ENCODE peak calls at places on chromosomes 16 and 17, in eight cellular contexts. H is IMR-90; S is BE2C; Z is naive thymus-derived CD4-positive, alpha-beta T cell; C is HAP-1; M is kidney epithelial cell; L is dorsolateral prefrontal cortex; K is GM23248. R is an unnamed sample. For H3K27me3, the result is how much of the 10 kb centered on the place peaks cover.

GRCh38 chr17:50047488-50048126 is 8.3 kb upstream of the ITGA3 start:
- DNase-seq in H (peak), S (no peak), Z (no peak), C (no peak), M (peak), L (no peak), K (peak), R (peak)

GRCh38 chr16:65000654-65001053 is 121.2 kb downstream of the CDH11 start:
- DNase-seq in H (no peak), S (no peak), Z (no peak), C (no peak), M (no peak), L (no peak), K (no peak), R (no peak)

GRCh38 chr16:31135535-31136286 is at the start of gene PRSS8:
- DNase-seq in H (no peak), S (no peak), Z (no peak), C (no peak), M (no peak), L (no peak), K (no peak), R (no peak)

GRCh38 chr16:53091508-53092211 is 36.9 kb downstream of the CHD9 start:
- DNase-seq in H (peak), S (peak), Z (no peak), C (no peak), M (no peak), L (peak), K (peak), R (peak)

GRCh38 chr17:8662076-8662831 is 31.7 kb upstream of the MYH10 start:
- DNase-seq in H (no peak), S (no peak), Z (no peak), C (no peak), M (no peak), L (no peak), K (no peak), R (no peak)

GRCh38 chr16:52725043-52725442 is 178.1 kb upstream of the TOX3 start:
- DNase-seq in H (no peak), S (no peak), Z (no peak), C (no peak), M (no peak), L (no peak), K (no peak), R (no peak)

GRCh38 chr16:84044108-84044488 is 1.5 kb upstream of the SLC38A8 start:
- DNase-seq in H (peak), S (peak), Z (no peak), C (peak), M (no peak), L (no peak), K (peak), R (no peak)

GRCh38 chr16:17072104-17072503 is 398.7 kb downstream of the XYLT1 start:
- DNase-seq in H (peak), S (no peak), Z (no peak), C (no peak), M (no peak), L (no peak), K (peak), R (no peak)

GRCh38 chr16:75233611-75233938 is 14.8 kb downstream of the CTRB1 start:
- DNase-seq in H (no peak), S (no peak), Z (no peak), C (no peak), M (no peak), L (no peak), K (no peak), R (no peak)

GRCh38 chr17:7703584-7704574 is 1.1 kb upstream of the EFNB3 start:
- DNase-seq in H (no peak), S (peak), Z (no peak), C (peak), M (no peak), L (peak), K (peak), R (peak)

GRCh38 chr17:6908807-6909206 is 77.3 kb upstream of the TEKT1 start:
- DNase-seq in H (no peak), S (no peak), Z (no peak), C (no peak), M (no peak), L (no peak), K (no peak), R (no peak)

GRCh38 chr16:84829168-84829965 is 9.6 kb downstream of the CRISPLD2 start:
- DNase-seq in H (peak), S (no peak), Z (no peak), C (no peak), M (no peak), L (no peak), K (peak), R (no peak)

GRCh38 chr16:80974649-80975376 is 31.9 kb downstream of the CMC2 start:
- DNase-seq in H (no peak), S (no peak), Z (no peak), C (no peak), M (no peak), L (no peak), K (peak), R (peak)

GRCh38 chr17:75778861-75779249 is 5.8 kb upstream of the UNK start:
- DNase-seq in H (peak), S (no peak), Z (peak), C (no peak), M (no peak), L (no peak), K (no peak), R (no peak)

DNA sequence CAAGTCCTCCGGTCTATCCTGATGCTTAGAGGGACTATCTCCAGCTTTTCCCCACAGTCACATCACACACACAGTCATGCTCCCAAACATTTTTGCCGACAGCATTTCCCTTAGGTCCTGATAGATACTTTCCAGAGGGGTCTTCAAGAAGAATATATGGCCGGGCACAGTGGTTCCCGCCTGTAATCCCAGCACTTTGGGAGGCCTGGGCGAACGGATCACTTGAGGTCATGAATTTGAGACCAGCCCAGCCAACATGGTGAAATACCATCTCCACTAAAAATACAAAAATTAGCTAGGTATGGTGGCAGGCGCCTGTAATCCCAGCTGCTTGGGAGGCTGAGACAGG is 4.3 kb upstream of the GIP start:
- DNase-seq in H (no peak), S (no peak), Z (no peak), C (no peak), M (no peak), L (no peak), K (no peak), R (no peak)
- H3K27me3 ChIP-seq in H (under half), S (under half), Z (under half), C (under half), M (under half), L (half or more), K (under half), R (under half)

DNA sequence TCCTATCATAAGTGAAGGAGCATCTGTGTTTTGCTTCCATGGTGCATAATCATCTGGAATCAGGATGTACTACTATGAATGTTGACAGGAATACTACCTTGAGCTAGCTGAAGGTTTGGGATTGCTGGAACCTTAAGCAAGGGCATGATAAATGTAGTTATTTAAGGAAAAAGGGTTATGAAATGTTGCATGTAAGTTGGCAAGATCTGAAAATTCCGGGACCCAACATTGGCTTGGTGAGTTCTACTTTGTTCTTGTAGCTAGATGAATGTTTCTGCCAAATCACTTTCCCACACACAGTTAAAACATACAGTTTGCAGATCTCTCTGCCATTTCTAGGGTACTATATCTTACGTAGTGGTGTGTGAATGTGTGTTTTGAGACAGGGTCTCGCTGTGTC is 13.6 kb downstream of the RHOT1 start:
- DNase-seq in H (no peak), S (no peak), Z (no peak), C (no peak), M (no peak), L (no peak), K (no peak), R (no peak)
- H3K27me3 ChIP-seq in H (under half), S (under half), Z (under half), C (under half), M (under half), L (under half), K (under half), R (under half)

GRCh38 chr17:29021251-29021650 is 15.4 kb upstream of the SEZ6 start:
- DNase-seq in H (no peak), S (no peak), Z (no peak), C (no peak), M (no peak), L (no peak), K (no peak), R (no peak)
- H3K27me3 ChIP-seq in H (half or more), S (under half), Z (under half), C (half or more), M (half or more), L (under half), K (half or more), R (under half)

DNA sequence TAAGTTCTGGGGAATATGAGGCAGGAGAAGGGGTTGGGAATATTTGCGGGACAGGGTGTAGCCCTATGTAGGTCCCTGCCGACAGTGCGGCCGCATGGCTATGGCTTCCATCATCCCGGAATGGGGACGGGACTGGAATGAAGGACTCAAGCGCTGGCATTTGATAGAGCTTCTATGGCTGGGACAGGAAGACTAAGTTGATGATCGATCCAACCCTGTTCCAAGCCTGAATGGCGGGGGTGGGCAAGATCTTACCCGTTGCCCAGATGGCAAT is 47.1 kb downstream of the SRCIN1 start:
- DNase-seq in H (no peak), S (no peak), Z (no peak), C (no peak), M (no peak), L (no peak), K (no peak), R (no peak)
- H3K27me3 ChIP-seq in H (half or more), S (under half), Z (under half), C (under half), M (half or more), L (under half), K (under half), R (under half)

DNA sequence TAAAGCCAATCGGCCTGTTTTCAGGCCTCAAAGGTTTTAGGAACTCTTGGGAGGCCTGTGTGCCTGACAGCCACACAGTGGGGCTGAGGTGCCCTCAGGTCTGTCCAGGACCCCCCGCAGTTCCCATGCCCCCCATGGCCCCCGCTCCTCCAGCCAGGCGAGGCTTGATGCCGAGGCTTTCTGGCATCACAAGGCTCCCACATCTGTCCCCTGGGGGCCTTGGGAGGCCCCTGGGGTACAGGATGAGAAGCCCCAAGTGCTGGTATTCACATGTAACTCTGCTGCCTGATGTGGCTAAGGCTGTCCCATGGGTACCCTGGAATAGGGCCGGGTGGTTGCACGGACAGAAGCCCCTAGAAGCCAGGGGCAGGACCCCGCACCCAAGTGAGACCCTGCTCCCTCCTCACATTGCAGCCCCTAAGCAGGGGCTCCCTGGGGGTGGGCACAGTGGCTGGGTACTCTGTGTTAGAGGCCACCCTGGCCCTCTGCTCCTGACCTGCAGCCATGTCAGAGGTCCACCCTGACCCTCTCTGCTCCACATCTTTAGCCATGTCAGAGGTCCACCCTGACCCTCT is 2.3 kb downstream of the CBFA2T3 start:
- DNase-seq in H (no peak), S (no peak), Z (no peak), C (no peak), M (no peak), L (no peak), K (no peak), R (no peak)
- H3K27me3 ChIP-seq in H (half or more), S (under half), Z (under half), C (half or more), M (half or more), L (under half), K (under half), R (under half)

GRCh38 chr17:31560836-31561235 is 169.4 kb downstream of the RAB11FIP4 start:
- DNase-seq in H (no peak), S (no peak), Z (no peak), C (no peak), M (no peak), L (no peak), K (peak), R (no peak)

GRCh38 chr17:31559647-31560501 is 168.4 kb downstream of the RAB11FIP4 start:
- DNase-seq in H (no peak), S (no peak), Z (no peak), C (no peak), M (no peak), L (no peak), K (peak), R (no peak)

GRCh38 chr17:31558748-31559646 is 167.5 kb downstream of the RAB11FIP4 start:
- DNase-seq in H (peak), S (peak), Z (peak), C (peak), M (no peak), L (peak), K (peak), R (peak)

GRCh38 chr17:31554930-31555329 is 163.5 kb downstream of the RAB11FIP4 start:
- DNase-seq in H (no peak), S (no peak), Z (no peak), C (no peak), M (no peak), L (no peak), K (peak), R (no peak)

DNA sequence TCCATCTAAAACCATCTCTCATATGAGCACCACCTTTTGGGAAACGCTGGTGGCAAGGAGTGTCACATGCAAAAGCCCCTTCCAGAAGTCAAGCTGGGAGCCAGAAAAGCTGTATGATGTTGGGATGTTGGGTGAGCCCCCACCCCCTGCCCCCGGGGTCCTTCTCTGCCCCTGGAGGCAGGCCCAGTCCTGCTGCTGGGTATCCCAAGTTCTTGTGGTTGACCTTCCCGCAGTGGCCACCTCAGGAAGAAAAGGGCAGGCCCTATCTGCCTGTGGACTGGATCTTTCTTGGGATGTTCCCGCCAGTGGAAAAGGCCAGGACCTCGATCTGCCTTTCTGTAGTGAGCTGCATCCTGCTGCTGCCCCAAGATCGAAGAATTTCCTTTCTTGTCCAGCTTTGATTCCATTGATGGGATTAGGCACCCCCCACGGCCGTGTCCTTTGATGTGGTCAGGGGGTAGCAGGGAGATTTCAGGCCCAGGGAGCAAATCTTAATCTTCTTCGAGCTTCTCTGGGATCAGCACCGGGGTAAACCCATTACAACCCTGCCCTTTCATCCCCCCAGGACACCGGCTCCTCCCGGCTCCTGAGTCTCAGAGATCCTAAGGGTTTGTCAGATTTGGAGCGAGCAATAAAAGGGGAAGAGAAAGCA is 165.6 kb downstream of the RAB11FIP4 start:
- DNase-seq in H (no peak), S (no peak), Z (no peak), C (no peak), M (no peak), L (no peak), K (no peak), R (no peak)
- H3K27me3 ChIP-seq in H (under half), S (under half), Z (under half), C (under half), M (under half), L (under half), K (under half), R (under half)

DNA sequence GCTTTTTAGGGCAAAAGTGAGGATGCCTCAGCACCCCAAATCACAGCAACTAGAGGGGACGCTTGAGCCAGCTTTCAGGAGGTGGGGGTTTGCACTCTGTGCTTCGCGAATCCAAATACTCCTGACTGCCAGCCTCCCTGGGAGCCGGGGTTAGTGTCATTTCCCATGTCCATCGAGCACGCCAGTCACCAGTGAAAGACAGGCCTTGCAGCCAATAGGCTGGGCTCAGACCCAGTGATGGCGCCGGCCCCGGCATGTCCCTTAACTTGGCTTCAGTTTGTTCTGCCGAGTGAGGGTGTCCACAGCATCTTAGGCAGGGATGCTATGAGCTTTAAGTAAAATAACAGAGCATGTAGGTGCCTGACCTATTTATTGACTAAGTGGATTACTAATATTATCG is 50.9 kb upstream of the CDC42EP4 start:
- DNase-seq in H (no peak), S (no peak), Z (no peak), C (no peak), M (no peak), L (no peak), K (no peak), R (no peak)
- H3K27me3 ChIP-seq in H (under half), S (under half), Z (under half), C (under half), M (under half), L (under half), K (under half), R (under half)

DNA sequence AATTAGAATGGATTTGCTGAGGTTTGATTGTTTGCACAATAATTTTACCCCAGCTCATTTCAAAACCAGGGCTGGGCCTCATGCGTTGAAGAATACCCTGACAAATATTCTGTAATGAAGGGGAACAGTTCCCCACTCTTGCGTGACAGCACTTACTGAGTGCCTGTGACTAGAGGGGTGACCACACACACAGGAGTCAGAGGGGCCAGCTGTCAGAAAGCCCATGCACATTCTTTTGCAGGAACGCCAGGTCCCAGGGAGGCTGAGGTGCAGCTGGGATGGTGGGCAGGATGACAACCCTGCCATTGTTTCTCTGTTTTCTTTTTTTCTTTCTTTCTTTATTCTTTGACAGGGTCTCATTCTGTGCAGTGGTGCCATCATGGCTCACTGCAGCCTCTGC is 44.6 kb downstream of the SMPD3 start:
- DNase-seq in H (no peak), S (no peak), Z (no peak), C (no peak), M (no peak), L (no peak), K (no peak), R (no peak)
- H3K27me3 ChIP-seq in H (under half), S (under half), Z (under half), C (under half), M (under half), L (under half), K (under half), R (under half)

GRCh38 chr16:55735120-55735781 is 79.5 kb downstream of the SLC6A2 start:
- DNase-seq in H (no peak), S (no peak), Z (no peak), C (no peak), M (no peak), L (no peak), K (no peak), R (no peak)

GRCh38 chr16:55734665-55735064 is 78.9 kb downstream of the SLC6A2 start:
- DNase-seq in H (no peak), S (no peak), Z (no peak), C (no peak), M (no peak), L (no peak), K (no peak), R (no peak)

GRCh38 chr16:55730115-55730514 is 74.3 kb downstream of the SLC6A2 start:
- DNase-seq in H (no peak), S (no peak), Z (no peak), C (no peak), M (no peak), L (no peak), K (no peak), R (no peak)

GRCh38 chr16:55728797-55729196 is 73.0 kb downstream of the SLC6A2 start:
- DNase-seq in H (no peak), S (no peak), Z (no peak), C (no peak), M (no peak), L (no peak), K (no peak), R (no peak)

GRCh38 chr16:55732496-55732895 is 76.7 kb downstream of the SLC6A2 start:
- DNase-seq in H (no peak), S (no peak), Z (no peak), C (no peak), M (no peak), L (no peak), K (no peak), R (no peak)
- H3K27me3 ChIP-seq in H (under half), S (under half), Z (under half), C (under half), M (under half), L (under half), K (under half), R (under half)

GRCh38 chr17:17381438-17382059 is 78.4 kb downstream of the NT5M start:
- DNase-seq in H (no peak), S (no peak), Z (no peak), C (peak), M (no peak), L (no peak), K (no peak), R (no peak)

GRCh38 chr17:17380156-17380925 is 77.2 kb downstream of the NT5M start:
- DNase-seq in H (no peak), S (no peak), Z (no peak), C (no peak), M (no peak), L (no peak), K (no peak), R (no peak)

GRCh38 chr17:17382901-17383300 is 79.7 kb downstream of the NT5M start:
- DNase-seq in H (no peak), S (no peak), Z (no peak), C (no peak), M (no peak), L (no peak), K (no peak), R (no peak)

GRCh38 chr17:17384291-17384615 is 81.1 kb downstream of the NT5M start:
- DNase-seq in H (no peak), S (no peak), Z (no peak), C (no peak), M (no peak), L (no peak), K (no peak), R (no peak)

DNA sequence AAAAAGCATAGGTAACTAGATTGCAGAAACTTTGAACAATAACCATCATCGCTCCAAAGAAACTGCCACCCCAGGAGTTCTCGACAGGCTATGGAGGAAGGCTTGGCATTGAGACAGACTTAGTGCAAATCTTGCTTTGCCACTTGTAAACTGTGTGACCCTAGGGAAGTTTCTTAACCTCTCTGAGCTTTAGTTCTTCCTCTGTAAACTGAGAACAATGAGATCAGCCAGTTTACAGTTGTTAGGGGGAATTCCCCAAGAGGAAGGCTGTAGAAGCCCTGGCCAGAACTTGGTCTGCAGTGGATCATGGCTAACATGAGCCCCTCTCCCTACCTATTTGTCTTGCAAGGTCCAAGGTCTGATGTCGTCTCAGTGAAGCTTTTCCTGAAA is 78.9 kb downstream of the NT5M start:
- DNase-seq in H (no peak), S (no peak), Z (no peak), C (no peak), M (no peak), L (no peak), K (no peak), R (no peak)
- H3K27me3 ChIP-seq in H (under half), S (under half), Z (under half), C (under half), M (under half), L (under half), K (under half), R (under half)